ENCODE peak calls at places on chromosomes 16 and 17, in four cellular contexts. I is SK-N-SH, O is K562, T is H1. L is an unnamed sample.

GRCh38 chr16:22743401-22743800 is 70.6 kb upstream of the HS3ST2 start:
- DNase-seq in I (no peak), O (no peak), T (no peak), L (peak)

GRCh38 chr16:2953706-2954105 is 10.4 kb upstream of the KREMEN2 start:
- DNase-seq in I (no peak), O (no peak), T (no peak), L (no peak)

GRCh38 chr16:865026-865425 is 64.5 kb upstream of the GNG13 start:
- DNase-seq in I (no peak), O (no peak), T (no peak), L (no peak)

GRCh38 chr16:56910654-56911539 is 21.0 kb upstream of the HERPUD1 start:
- DNase-seq in I (no peak), O (no peak), T (no peak), L (peak)

GRCh38 chr17:39753514-39754160 is 15.9 kb downstream of the GRB7 start:
- DNase-seq in I (peak), O (peak), T (peak), L (peak)

GRCh38 chr17:58338907-58339774 is 10.5 kb upstream of the TSPOAP1 start:
- DNase-seq in I (peak), O (peak), T (peak), L (peak)

GRCh38 chr17:66272699-66273390 is 29.6 kb upstream of the PRKCA start:
- DNase-seq in I (no peak), O (peak), T (no peak), L (no peak)

GRCh38 chr17:74571894-74572293 is 4.6 kb upstream of the CD300H start:
- DNase-seq in I (no peak), O (no peak), T (no peak), L (no peak)

GRCh38 chr17:33929181-33929724 is 325.8 kb upstream of the CCL2 start:
- DNase-seq in I (no peak), O (no peak), T (peak), L (no peak)

GRCh38 chr17:77487211-77487629 is 346.5 kb downstream of the SEC14L1 start:
- DNase-seq in I (no peak), O (no peak), T (no peak), L (no peak)

GRCh38 chr16:50065624-50066481 is at the start of gene HEATR3:
- DNase-seq in I (peak), O (peak), T (peak), L (peak)

GRCh38 chr17:47899643-47900042 is 3.6 kb downstream of the SP2 start:
- DNase-seq in I (no peak), O (no peak), T (no peak), L (no peak)

DNA sequence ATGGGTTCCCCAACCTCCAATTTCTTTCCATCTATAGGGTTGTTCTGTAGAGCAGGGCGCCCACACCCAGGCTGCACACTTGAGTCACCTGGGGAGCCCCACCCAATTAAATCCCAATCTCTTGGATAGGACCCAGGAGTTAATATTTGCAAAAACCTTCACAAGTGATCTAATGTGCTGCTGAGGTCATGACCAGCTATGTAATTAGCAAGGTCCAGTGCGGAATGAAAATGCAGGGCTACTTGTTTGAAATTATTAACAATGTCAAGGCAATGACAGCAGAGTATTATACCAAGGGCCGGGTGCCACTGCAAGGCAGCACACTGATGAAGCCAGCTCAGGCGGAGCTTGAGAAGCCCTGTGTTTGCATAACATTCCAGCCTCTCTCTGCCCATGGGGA is 302.7 kb downstream of the MAF start:
- DNase-seq in I (no peak), O (no peak), T (no peak), L (no peak)
- TF ChIP-seq GABPA in I (no peak), O (no peak), T (no peak), L (no peak)

GRCh38 chr17:4064366-4064765 is 78.5 kb downstream of the ZZEF1 start:
- DNase-seq in I (peak), O (no peak), T (no peak), L (no peak)
- TF ChIP-seq CTCF in I (no peak), O (no peak), T (no peak), L (no peak)

GRCh38 chr17:4610162-4610561 is 25.8 kb downstream of the SMTNL2 start:
- DNase-seq in I (no peak), O (no peak), T (no peak), L (no peak)
- TF ChIP-seq GABPA in I (no peak), O (no peak), T (no peak), L (no peak)

GRCh38 chr16:28597692-28598261 is 927 bp upstream of the SULT1A2 start:
- DNase-seq in I (no peak), O (peak), T (no peak), L (no peak)
- TF ChIP-seq CTCF in I (no peak), O (peak), T (no peak), L (no peak)

GRCh38 chr16:55482056-55482455 is 3.1 kb downstream of the MMP2 start:
- DNase-seq in I (no peak), O (no peak), T (no peak), L (no peak)
- TF ChIP-seq GABPA in I (no peak), O (no peak), T (no peak), L (no peak)

GRCh38 chr17:50798424-50799344 is 31.4 kb upstream of the ANKRD40CL start:
- DNase-seq in I (no peak), O (no peak), T (no peak), L (no peak)
- TF ChIP-seq CTCF in I (no peak), O (no peak), T (no peak), L (no peak)

L was measured in HL-60.